ENCODE peak calls at places on chromosomes 4 and X, in ten cellular contexts. B, T, P, R, G, Y, N, W, A and Q are unnamed samples.

GRCh38 chr4:26420438-26420837 is 69.8 kb downstream of the CCKAR start:
- DNase-seq in B (no peak), T (no peak), P (no peak), R (no peak), G (no peak), Y (no peak), N (no peak), W (no peak), A (no peak), Q (no peak)

GRCh38 chr4:188387134-188387791 is 248.0 kb downstream of the TRIML1 start:
- DNase-seq in B (no peak), T (no peak), P (no peak), R (no peak), G (no peak), Y (no peak), N (no peak), W (peak), A (no peak), Q (no peak)

GRCh38 chrX:84187501-84188319 is at the start of gene RPS6KA6:
- DNase-seq in B (no peak), T (no peak), P (peak), R (peak), G (no peak), Y (no peak), N (no peak), W (peak), A (peak), Q (peak)

GRCh38 chr4:185892165-185892564 is 80.2 kb upstream of the SORBS2 start:
- DNase-seq in B (no peak), T (no peak), P (no peak), R (no peak), G (no peak), Y (no peak), N (no peak), W (no peak), A (no peak), Q (no peak)

GRCh38 chr4:133997440-133997839 is 204.1 kb downstream of the PABPC4L start:
- DNase-seq in B (no peak), T (no peak), P (no peak), R (no peak), G (no peak), Y (no peak), N (no peak), W (no peak), A (no peak), Q (no peak)

GRCh38 chr4:41360214-41360910 is 103.6 kb downstream of the UCHL1 start:
- DNase-seq in B (peak), T (no peak), P (peak), R (peak), G (no peak), Y (no peak), N (no peak), W (peak), A (peak), Q (peak)

GRCh38 chr4:28555851-28556250 is 1695.2 kb downstream of the STIM2 start:
- DNase-seq in B (no peak), T (no peak), P (no peak), R (no peak), G (no peak), Y (no peak), N (no peak), W (no peak), A (no peak), Q (no peak)

GRCh38 chr4:155134136-155134535 is 74.3 kb upstream of the NPY2R start:
- DNase-seq in B (no peak), T (no peak), P (no peak), R (no peak), G (no peak), Y (no peak), N (no peak), W (no peak), A (no peak), Q (no peak)

GRCh38 chrX:36364262-36364661 is 444.7 kb downstream of the CFAP47 start:
- DNase-seq in B (no peak), T (no peak), P (no peak), R (no peak), G (no peak), Y (no peak), N (no peak), W (no peak), A (no peak), Q (no peak)